ENCODE peak calls at places on chromosomes 2 and 18, in four cellular contexts. Z is GM12878, R is K562, V is HepG2. T is an unnamed sample.

GRCh38 chr18:8835556-8835955 is 130.2 kb downstream of the MTCL1 start:
- DNase-seq in Z (no peak), R (no peak), V (no peak), T (no peak)

GRCh38 chr2:212536385-212537310 is 2.0 kb downstream of the ERBB4 start:
- DNase-seq in Z (no peak), R (no peak), V (no peak), T (no peak)

GRCh38 chr2:189407161-189407943 is 33.9 kb upstream of the WDR75 start:
- DNase-seq in Z (no peak), R (no peak), V (no peak), T (peak)

GRCh38 chr2:215537621-215538020 is 101.8 kb upstream of the FN1 start:
- DNase-seq in Z (no peak), R (no peak), V (no peak), T (no peak)

GRCh38 chr18:37564796-37565137 is 831 bp downstream of the CELF4 start:
- DNase-seq in Z (no peak), R (peak), V (no peak), T (peak)

GRCh38 chr2:130819915-130820861 is 16.5 kb upstream of the ARHGEF4 start:
- DNase-seq in Z (no peak), R (no peak), V (no peak), T (no peak)

GRCh38 chr2:136131961-136132839 is 14.3 kb upstream of the CXCR4 start:
- DNase-seq in Z (peak), R (no peak), V (no peak), T (no peak)

GRCh38 chr2:190181066-190181681 is 118.6 kb upstream of the MSTN start:
- DNase-seq in Z (no peak), R (no peak), V (no peak), T (peak)

GRCh38 chr2:205680067-205680466 is 2.2 kb upstream of the NRP2 start:
- DNase-seq in Z (no peak), R (peak), V (peak), T (peak)

GRCh38 chr2:108637304-108637669 is 82.0 kb upstream of the RANBP2 start:
- DNase-seq in Z (peak), R (peak), V (peak), T (peak)

GRCh38 chr18:27185897-27186296 is 789 bp upstream of the CHST9 start:
- DNase-seq in Z (no peak), R (no peak), V (no peak), T (no peak)

GRCh38 chr2:217838409-217838831 is 164.4 kb downstream of the TNS1 start:
- DNase-seq in Z (no peak), R (no peak), V (no peak), T (no peak)

GRCh38 chr2:45739796-45740485 is 88.5 kb downstream of the PRKCE start:
- DNase-seq in Z (no peak), R (no peak), V (no peak), T (no peak)

GRCh38 chr2:16272038-16272788 is 331.9 kb downstream of the MYCN start:
- DNase-seq in Z (no peak), R (no peak), V (no peak), T (no peak)

GRCh38 chr2:204655101-204655500 is 109.8 kb downstream of the PARD3B start:
- DNase-seq in Z (no peak), R (no peak), V (no peak), T (no peak)

GRCh38 chr2:120566331-120567035 is 169.2 kb upstream of the GLI2 start:
- DNase-seq in Z (no peak), R (no peak), V (no peak), T (no peak)

GRCh38 chr2:157430266-157430665 is 13.6 kb downstream of the CYTIP start:
- DNase-seq in Z (no peak), R (no peak), V (no peak), T (no peak)

GRCh38 chr2:216942016-216942415 is 82.2 kb upstream of the TNP1 start:
- DNase-seq in Z (no peak), R (no peak), V (no peak), T (no peak)

GRCh38 chr2:174752403-174753037 is 11.8 kb downstream of the CHRNA1 start:
- DNase-seq in Z (peak), R (no peak), V (no peak), T (no peak)

GRCh38 chr2:70947556-70948184 is 12.0 kb downstream of the ATP6V1B1 start:
- DNase-seq in Z (no peak), R (no peak), V (no peak), T (no peak)

GRCh38 chr2:170354855-170355649 is 177.1 kb downstream of the MYO3B start:
- DNase-seq in Z (no peak), R (no peak), V (no peak), T (no peak)

GRCh38 chr18:9722691-9723090 is 14.6 kb downstream of the RAB31 start:
- DNase-seq in Z (no peak), R (no peak), V (peak), T (no peak)

GRCh38 chr2:46339676-46340459 is 42.7 kb downstream of the EPAS1 start:
- DNase-seq in Z (no peak), R (peak), V (peak), T (no peak)

GRCh38 chr2:85852979-85853498 is 35.8 kb downstream of the ST3GAL5 start:
- DNase-seq in Z (peak), R (no peak), V (no peak), T (no peak)

GRCh38 chr2:42186945-42187632 is 17.9 kb downstream of the EML4 start:
- DNase-seq in Z (no peak), R (no peak), V (no peak), T (no peak)

GRCh38 chr18:48605408-48605845 is 66.6 kb downstream of the CTIF start:
- DNase-seq in Z (peak), R (peak), V (peak), T (no peak)

GRCh38 chr18:57913686-57914085 is 110.6 kb upstream of the ATP8B1 start:
- DNase-seq in Z (no peak), R (no peak), V (no peak), T (no peak)

GRCh38 chr2:171409436-171409971 is 24.3 kb downstream of the METTL8 start:
- DNase-seq in Z (no peak), R (no peak), V (no peak), T (no peak)

GRCh38 chr18:78891185-78891762 is 88.3 kb upstream of the SALL3 start:
- DNase-seq in Z (no peak), R (no peak), V (no peak), T (no peak)

GRCh38 chr2:344811-345210 is 56.9 kb upstream of the ALKAL2 start:
- DNase-seq in Z (no peak), R (no peak), V (no peak), T (no peak)

GRCh38 chr2:204720874-204721273 is 175.6 kb downstream of the PARD3B start:
- DNase-seq in Z (no peak), R (no peak), V (no peak), T (no peak)

GRCh38 chr2:14831458-14831857 is 198.9 kb downstream of the LRATD1 start:
- DNase-seq in Z (no peak), R (no peak), V (no peak), T (no peak)

GRCh38 chr2:204950695-204951094 is 405.4 kb downstream of the PARD3B start:
- DNase-seq in Z (no peak), R (no peak), V (no peak), T (no peak)

GRCh38 chr18:27114842-27115241 is 70.3 kb downstream of the CHST9 start:
- DNase-seq in Z (no peak), R (no peak), V (no peak), T (no peak)

GRCh38 chr2:9388950-9389911 is 34.1 kb downstream of the ITGB1BP1 start:
- DNase-seq in Z (no peak), R (no peak), V (no peak), T (no peak)

GRCh38 chr2:69437751-69438154 is 518 bp upstream of the NFU1 start:
- DNase-seq in Z (no peak), R (no peak), V (no peak), T (no peak)

GRCh38 chr2:182980115-182980514 is 58.1 kb downstream of the NCKAP1 start:
- DNase-seq in Z (no peak), R (peak), V (peak), T (peak)

GRCh38 chr18:11121426-11121825 is 27.9 kb downstream of the PIEZO2 start:
- DNase-seq in Z (no peak), R (no peak), V (peak), T (no peak)

GRCh38 chr18:28124239-28125029 is 52.5 kb downstream of the CDH2 start:
- DNase-seq in Z (no peak), R (no peak), V (no peak), T (no peak)

DNA sequence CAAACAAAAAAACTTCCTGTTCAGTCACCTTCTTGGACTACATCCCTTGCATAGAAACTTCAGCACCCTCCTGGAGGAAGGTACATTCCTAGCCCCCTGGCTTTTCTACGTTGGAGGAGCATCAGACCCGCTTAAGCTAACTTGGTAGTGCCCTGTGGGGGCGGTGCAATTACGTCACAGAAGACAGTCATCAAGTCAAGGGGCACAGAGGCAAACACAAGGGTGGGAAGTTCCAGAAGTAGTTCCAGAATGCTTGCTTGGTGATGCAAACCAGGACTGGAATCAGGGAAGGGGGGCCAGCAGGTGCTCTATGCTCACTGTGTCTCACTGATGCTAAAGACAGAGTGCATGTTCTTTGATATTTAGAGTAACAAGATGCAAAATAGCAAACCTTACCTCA is 15.2 kb upstream of the AGFG1 start:
- DNase-seq in Z (no peak), R (no peak), V (no peak), T (no peak)
- TF ChIP-seq JUNB in Z (peak), R (no peak), V (no peak), T (no peak)

DNA sequence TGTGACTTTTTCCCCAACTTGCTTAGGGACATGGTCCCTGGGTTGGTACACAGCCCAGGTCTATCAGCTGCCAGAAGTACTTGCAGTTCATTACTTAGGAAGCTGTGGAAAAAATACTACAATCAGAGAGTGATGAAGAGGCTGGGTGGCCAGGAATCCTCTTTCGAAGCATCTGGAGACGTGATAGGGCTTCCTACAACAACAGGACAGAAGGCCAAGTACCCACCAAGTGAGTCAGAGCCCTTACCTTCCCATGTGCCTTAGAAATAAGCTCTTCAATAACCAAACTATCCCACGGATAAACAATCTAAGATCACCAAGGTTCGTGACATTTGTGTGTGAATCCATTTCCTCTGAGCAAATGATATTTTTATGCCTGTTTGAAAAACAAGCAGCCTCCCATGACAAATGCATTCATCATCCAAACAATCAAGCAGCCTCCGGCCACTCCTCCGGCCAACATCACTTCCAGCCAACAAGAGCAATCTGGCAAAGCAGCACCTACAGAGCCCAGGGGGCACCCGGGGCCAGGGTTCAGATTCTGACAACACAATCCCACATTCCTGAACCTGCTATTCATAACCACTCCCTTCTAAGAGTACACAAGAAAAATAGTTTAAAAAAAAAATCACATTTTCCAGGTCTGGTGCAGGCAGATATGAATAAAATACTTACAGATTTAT is 26.4 kb downstream of the TBC1D8 start:
- DNase-seq in Z (no peak), R (no peak), V (peak), T (peak)
- TF ChIP-seq POLR2A in Z (no peak), R (no peak), V (no peak), T (no peak)

GRCh38 chr18:22427797-22428549 is 10.3 kb upstream of the CTAGE1 start:
- DNase-seq in Z (no peak), R (no peak), V (no peak), T (no peak)
- TF ChIP-seq JUNB in Z (no peak), R (no peak), V (no peak), T (no peak)

GRCh38 chr2:234257859-234258561 is 207.5 kb downstream of the SPP2 start:
- DNase-seq in Z (no peak), R (no peak), V (peak), T (peak)
- TF ChIP-seq POLR2A in Z (no peak), R (no peak), V (no peak), T (no peak)

DNA sequence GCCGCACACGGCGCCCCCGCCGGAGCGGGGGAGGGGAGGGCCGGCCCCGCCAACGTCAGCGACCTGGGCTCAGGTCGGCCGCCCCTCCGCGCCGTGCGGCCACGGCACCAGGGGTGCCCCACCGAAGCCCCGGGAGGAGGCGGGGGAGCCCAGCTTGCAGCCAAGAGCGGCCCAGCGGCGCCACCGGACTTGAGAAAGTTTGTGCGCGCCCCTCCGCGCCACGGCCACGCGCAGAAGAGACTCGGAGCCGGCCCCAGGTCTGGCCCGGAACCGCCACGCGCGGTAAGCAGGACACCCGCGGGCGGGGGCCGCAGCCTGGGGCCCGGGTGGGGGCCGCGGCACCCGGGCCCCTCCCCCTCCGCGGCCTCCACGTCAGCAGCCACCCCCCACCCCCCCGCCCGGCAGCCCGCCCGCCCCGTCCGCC is 43.2 kb downstream of the HDLBP start:
- DNase-seq in Z (no peak), R (peak), V (no peak), T (no peak)
- TF ChIP-seq JUNB in Z (no peak), R (no peak), V (no peak), T (no peak)

GRCh38 chr2:160388464-160389263 is 104.9 kb downstream of the RBMS1 start:
- DNase-seq in Z (no peak), R (no peak), V (no peak), T (no peak)
- TF ChIP-seq POLR2A in Z (no peak), R (no peak), V (no peak), T (no peak)

T was measured in A549.